ENCODE peak calls at places on chromosomes 16 and 17, in nine cellular contexts. R is activated CD4-positive, CD25-positive, alpha-beta regulatory T cell; O is NT2/D1; W is posterior cingulate gyrus; H is T-helper 1 cell; J is kidney epithelial cell; S is NCI-H1436; E is NCI-H748 treated with DMSO at 0.1 percent for 48 hours; M is caudate nucleus. G is an unnamed sample.

GRCh38 chr16:47699090-47699489 is 238.0 kb downstream of the PHKB start:
- DNase-seq in R (no peak), O (no peak), W (no peak), H (no peak), J (no peak), S (no peak), E (no peak), M (no peak), G (no peak)

GRCh38 chr16:72934661-72935403 is 113.1 kb downstream of the ZFHX3 start:
- DNase-seq in R (no peak), O (no peak), W (no peak), H (no peak), J (no peak), S (no peak), E (no peak), M (no peak), G (no peak)

GRCh38 chr17:77958716-77959215 is 263 bp downstream of the TNRC6C start:
- DNase-seq in R (no peak), O (no peak), W (no peak), H (no peak), J (no peak), S (no peak), E (no peak), M (no peak), G (no peak)

GRCh38 chr16:15516609-15517008 is 82.2 kb downstream of the BMERB1 start:
- DNase-seq in R (no peak), O (no peak), W (no peak), H (no peak), J (no peak), S (no peak), E (no peak), M (no peak), G (no peak)

GRCh38 chr17:72683506-72684404 is 408.7 kb downstream of the SLC39A11 start:
- DNase-seq in R (no peak), O (no peak), W (no peak), H (no peak), J (peak; percentile 86), S (peak; percentile 71), E (no peak), M (no peak), G (no peak)

GRCh38 chr17:9363440-9364350 is 211.9 kb downstream of the STX8 start:
- DNase-seq in R (no peak), O (no peak), W (no peak), H (no peak), J (no peak), S (peak; percentile 40), E (peak; percentile 13), M (no peak), G (no peak)

GRCh38 chr17:76371656-76372628 is 12.5 kb upstream of the SPHK1 start:
- DNase-seq in R (no peak), O (no peak), W (no peak), H (no peak), J (peak; percentile 91), S (no peak), E (no peak), M (no peak), G (no peak)

GRCh38 chr17:81325974-81326358 is 30.9 kb upstream of the SLC38A10 start:
- DNase-seq in R (no peak), O (no peak), W (no peak), H (no peak), J (no peak), S (no peak), E (no peak), M (no peak), G (no peak)

GRCh38 chr16:63217011-63217410 is 1180.8 kb upstream of the CDH8 start:
- DNase-seq in R (no peak), O (no peak), W (no peak), H (no peak), J (no peak), S (no peak), E (no peak), M (no peak), G (no peak)